ENCODE peak calls at places on chromosomes 3 and 15, in four cellular contexts. One of them, this sample, is unnamed.

GRCh38 chr15:86006546-86006945 is 73.1 kb upstream of the AGBL1 start:
- DNase-seq in KBM-7: no peak
- DNase-seq in T-helper 2 cell: no peak
- DNase-seq in mesenteric fat pad: no peak
- DNase-seq in this sample: no peak

GRCh38 chr3:134754768-134755559 is 40.1 kb upstream of the EPHB1 start:
- DNase-seq in mesenteric fat pad: no peak
- DNase-seq in T-helper 2 cell: peak; percentile 25
- DNase-seq in KBM-7: peak; percentile 43
- DNase-seq in this sample: peak; percentile 29

GRCh38 chr3:151976211-151977050 is 103.0 kb downstream of the SUCNR1 start:
- DNase-seq in KBM-7: peak; percentile 95
- DNase-seq in T-helper 2 cell: no peak
- DNase-seq in mesenteric fat pad: no peak
- DNase-seq in this sample: peak; percentile 95

GRCh38 chr15:63371297-63371918 is 10.2 kb downstream of the CA12 start:
- DNase-seq in T-helper 2 cell: no peak
- DNase-seq in KBM-7: no peak
- DNase-seq in mesenteric fat pad: peak; percentile 84
- DNase-seq in this sample: peak; percentile 66

GRCh38 chr3:32856355-32856889 is 38.6 kb downstream of the TRIM71 start:
- DNase-seq in KBM-7: no peak
- DNase-seq in T-helper 2 cell: no peak
- DNase-seq in mesenteric fat pad: no peak
- DNase-seq in this sample: no peak

GRCh38 chr3:132444333-132444732 is 27.0 kb downstream of the DNAJC13 start:
- DNase-seq in T-helper 2 cell: no peak
- DNase-seq in mesenteric fat pad: no peak
- DNase-seq in KBM-7: no peak
- DNase-seq in this sample: no peak

GRCh38 chr3:71156062-71156665 is 427.4 kb downstream of the FOXP1 start:
- DNase-seq in T-helper 2 cell: no peak
- DNase-seq in KBM-7: no peak
- DNase-seq in mesenteric fat pad: no peak
- DNase-seq in this sample: no peak

GRCh38 chr3:48232734-48233133 is 8.2 kb upstream of the ZNF589 start:
- DNase-seq in KBM-7: peak; percentile 89
- DNase-seq in T-helper 2 cell: peak; percentile 64
- DNase-seq in mesenteric fat pad: no peak
- DNase-seq in this sample: no peak

GRCh38 chr15:84934942-84935729 is 46.5 kb upstream of the PDE8A start:
- DNase-seq in KBM-7: no peak
- DNase-seq in T-helper 2 cell: no peak
- DNase-seq in mesenteric fat pad: no peak
- DNase-seq in this sample: no peak